ENCODE peak calls at places on chromosome 17, in five cellular contexts. S, G, Y, I and Z are unnamed samples.
A peak's percentile ranks its signal among the peaks of the same experiment; 100 is the strongest.

GRCh38 chr17:64504769-64505319 is 1.2 kb downstream of the DDX5 start:
- DNase-seq in S (no peak), G (no peak), Y (no peak), I (no peak), Z (peak; percentile 22)

GRCh38 chr17:37764383-37764782 is 19.5 kb upstream of the HNF1B start:
- DNase-seq in S (no peak), G (no peak), Y (no peak), I (no peak), Z (no peak)

GRCh38 chr17:81518785-81519283 is 6.2 kb upstream of the ACTG1 start:
- DNase-seq in S (peak; percentile 43), G (no peak), Y (no peak), I (peak; percentile 43), Z (peak; percentile 49)

GRCh38 chr17:64240741-64241347 is 22.2 kb downstream of the TEX2 start:
- DNase-seq in S (no peak), G (peak; percentile 96), Y (no peak), I (no peak), Z (peak; percentile 78)

GRCh38 chr17:49861150-49861884 is 13.4 kb upstream of the TAC4 start:
- DNase-seq in S (peak; percentile 78), G (no peak), Y (peak; percentile 77), I (peak; percentile 21), Z (peak; percentile 40)

GRCh38 chr17:32019228-32019627 is 12.0 kb downstream of the LRRC37B start:
- DNase-seq in S (no peak), G (no peak), Y (no peak), I (no peak), Z (no peak)

GRCh38 chr17:65990593-65990992 is 201.3 kb downstream of the CEP112 start:
- DNase-seq in S (no peak), G (no peak), Y (no peak), I (no peak), Z (no peak)

GRCh38 chr17:72125742-72126141 is 4.9 kb downstream of the SOX9 start:
- DNase-seq in S (no peak), G (peak; percentile 35), Y (no peak), I (no peak), Z (no peak)

GRCh38 chr17:40095944-40096791 is 4.2 kb downstream of the NR1D1 start:
- DNase-seq in S (no peak), G (no peak), Y (no peak), I (peak; percentile 64), Z (peak; percentile 63)

GRCh38 chr17:41063449-41063848 is 2.2 kb downstream of the KRTAP2-4 start:
- DNase-seq in S (no peak), G (no peak), Y (no peak), I (no peak), Z (no peak)

GRCh38 chr17:79082311-79083190 is 7.9 kb downstream of the ENGASE start:
- DNase-seq in S (peak; percentile 73), G (no peak), Y (peak; percentile 91), I (peak; percentile 47), Z (no peak)

GRCh38 chr17:49739662-49740271 is 24.2 kb downstream of the FAM117A start:
- DNase-seq in S (no peak), G (no peak), Y (no peak), I (peak; percentile 99), Z (peak; percentile 76)

GRCh38 chr17:40602445-40603443 is 37.5 kb upstream of the CCR7 start:
- DNase-seq in S (no peak), G (no peak), Y (no peak), I (no peak), Z (no peak)

GRCh38 chr17:70089513-70090148 is 14.6 kb downstream of the KCNJ16 start:
- DNase-seq in S (no peak), G (no peak), Y (no peak), I (no peak), Z (no peak)

GRCh38 chr17:63698381-63698885 is 1.5 kb downstream of the LIMD2 start:
- DNase-seq in S (no peak), G (no peak), Y (peak; percentile 57), I (peak; percentile 19), Z (no peak)

GRCh38 chr17:56812971-56813388 is 20.7 kb downstream of the C17orf67 start:
- DNase-seq in S (no peak), G (no peak), Y (no peak), I (no peak), Z (no peak)

GRCh38 chr17:7241783-7242716 is at the start of gene GABARAP:
- DNase-seq in S (peak; percentile 96), G (peak; percentile 87), Y (peak; percentile 97), I (peak; percentile 83), Z (peak; percentile 96)

GRCh38 chr17:82888583-82889495 is 49.0 kb upstream of the ZNF750 start:
- DNase-seq in S (no peak), G (no peak), Y (no peak), I (no peak), Z (no peak)

GRCh38 chr17:29107933-29108805 is 65.2 kb downstream of the PIPOX start:
- DNase-seq in S (no peak), G (no peak), Y (no peak), I (no peak), Z (no peak)

GRCh38 chr17:39626171-39626670 is 531 bp upstream of the PPP1R1B start:
- DNase-seq in S (no peak), G (no peak), Y (no peak), I (no peak), Z (no peak)

GRCh38 chr17:8965394-8966168 is at the start of gene PIK3R5:
- DNase-seq in S (peak; percentile 73), G (no peak), Y (peak; percentile 90), I (peak; percentile 77), Z (no peak)

GRCh38 chr17:27266228-27266627 is 27.7 kb upstream of the WSB1 start:
- DNase-seq in S (no peak), G (no peak), Y (no peak), I (no peak), Z (no peak)

GRCh38 chr17:17506893-17507464 is 10.8 kb upstream of the RASD1 start:
- DNase-seq in S (no peak), G (no peak), Y (no peak), I (no peak), Z (no peak)

GRCh38 chr17:57485566-57485865 is 229.2 kb downstream of the MSI2 start:
- DNase-seq in S (no peak), G (no peak), Y (no peak), I (no peak), Z (no peak)

GRCh38 chr17:1485748-1486376 is 6.6 kb downstream of the MYO1C start:
- DNase-seq in S (peak; percentile 46), G (peak; percentile 60), Y (peak; percentile 65), I (no peak), Z (peak; percentile 75)

GRCh38 chr17:29073520-29073919 is 30.6 kb downstream of the PIPOX start:
- DNase-seq in S (no peak), G (no peak), Y (no peak), I (no peak), Z (no peak)

GRCh38 chr17:78583091-78583490 is 5.9 kb upstream of the DNAH17 start:
- DNase-seq in S (no peak), G (no peak), Y (no peak), I (no peak), Z (no peak)

GRCh38 chr17:47117386-47117785 is 71.7 kb downstream of the CDC27 start:
- DNase-seq in S (no peak), G (no peak), Y (no peak), I (no peak), Z (no peak)
- TF ChIP-seq CTCF in S (no peak), G (no peak), Y (no peak), I (no peak), Z (no peak)

GRCh38 chr17:69058165-69058564 is 2.6 kb downstream of the ABCA9 start:
- DNase-seq in S (no peak), G (no peak), Y (no peak), I (peak; percentile 25), Z (no peak)
- TF ChIP-seq CTCF in S (no peak), G (peak; percentile 7), Y (peak; percentile 76), I (peak; percentile 4), Z (no peak)

GRCh38 chr17:19415311-19415710 is 4.3 kb downstream of the RNF112 start:
- DNase-seq in S (no peak), G (no peak), Y (no peak), I (no peak), Z (no peak)

GRCh38 chr17:19421926-19422325 is 10.9 kb downstream of the RNF112 start:
- DNase-seq in S (no peak), G (no peak), Y (no peak), I (no peak), Z (no peak)

GRCh38 chr17:19415806-19416775 is 5.1 kb downstream of the RNF112 start:
- DNase-seq in S (no peak), G (no peak), Y (no peak), I (no peak), Z (no peak)

GRCh38 chr17:19417611-19418010 is 6.6 kb downstream of the RNF112 start:
- DNase-seq in S (no peak), G (no peak), Y (no peak), I (no peak), Z (no peak)

DNA sequence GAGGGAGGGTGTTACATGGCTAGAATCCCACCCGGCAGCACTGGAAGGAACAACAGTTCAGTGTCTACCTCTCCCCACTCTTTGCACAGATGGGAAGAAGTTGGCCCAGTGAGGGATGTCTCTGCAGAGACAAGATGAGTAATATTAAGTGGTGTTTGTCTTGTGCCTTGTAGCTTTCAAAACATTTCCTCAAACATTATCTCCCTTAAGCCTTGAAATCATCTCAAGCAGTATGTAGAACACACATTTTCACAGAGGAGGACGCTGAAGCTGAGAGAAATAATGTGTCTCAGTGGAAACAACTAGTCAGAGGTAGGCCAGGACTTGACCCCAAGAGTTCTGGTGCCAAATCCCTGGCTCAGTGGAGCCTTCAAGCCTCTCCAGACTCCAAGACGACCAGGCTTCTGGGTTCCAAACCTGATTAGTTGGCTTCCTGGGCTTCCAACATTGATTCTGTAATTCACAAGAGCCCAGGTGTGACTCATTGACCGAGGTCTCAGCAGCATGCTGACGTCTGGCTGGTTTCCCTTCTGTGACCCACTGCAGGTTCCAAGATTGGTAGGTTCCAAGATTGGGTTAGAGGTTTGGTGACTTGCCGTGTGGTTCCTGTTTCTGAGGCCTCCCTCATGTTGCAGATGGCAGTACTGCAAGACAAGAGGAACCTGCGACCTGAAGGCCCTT is 7.4 kb downstream of the RNF112 start:
- DNase-seq in S (no peak), G (peak; percentile 36), Y (no peak), I (peak; percentile 44), Z (no peak)
- TF ChIP-seq CTCF in S (no peak), G (no peak), Y (no peak), I (no peak), Z (no peak)

DNA sequence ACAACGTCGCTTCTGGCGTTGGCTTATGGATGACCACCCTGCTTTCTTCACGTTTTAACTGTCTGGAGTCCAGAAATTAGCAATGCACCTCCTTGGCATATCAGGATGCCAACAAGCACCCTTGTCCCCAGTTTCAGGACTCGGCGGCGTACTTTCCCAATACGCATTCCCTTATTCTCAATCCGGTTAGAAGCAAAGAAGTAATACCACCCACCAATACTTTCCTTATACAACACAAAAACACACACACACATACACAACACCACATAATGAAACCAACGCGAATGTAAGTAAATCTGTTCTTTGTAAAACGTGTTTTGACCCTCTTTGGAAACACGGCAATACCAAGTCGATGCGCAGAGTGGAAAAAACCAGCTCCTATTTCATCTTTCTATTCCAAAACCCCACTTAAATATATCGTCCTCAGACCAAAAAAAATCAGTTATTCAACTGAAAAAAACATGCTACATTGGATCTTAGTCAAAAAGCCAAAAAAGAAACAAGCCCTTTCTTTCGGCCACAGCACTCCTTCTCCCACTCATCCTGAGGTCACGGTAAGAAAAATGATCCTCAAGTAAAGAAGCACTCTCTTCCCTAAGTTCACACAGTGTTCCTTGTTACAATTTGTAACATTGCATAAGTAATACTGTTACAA is 31.1 kb upstream of the ARL4D start:
- DNase-seq in S (peak; percentile 46), G (peak; percentile 89), Y (peak; percentile 60), I (peak; percentile 60), Z (peak; percentile 36)
- TF ChIP-seq CTCF in S (no peak), G (no peak), Y (no peak), I (no peak), Z (no peak)